ENCODE peak calls at places on chromosomes 13 and 19, in four cellular contexts. J is endothelial cell of umbilical vein, Q is IMR-90, L is K562. Z is an unnamed sample. For H3K9me1, the result is how much of the 10 kb centered on the place peaks cover.

GRCh38 chr13:79451500-79451962 is 29.4 kb upstream of the NDFIP2 start:
- DNase-seq in J (peak), Q (peak), L (peak), Z (no peak)

GRCh38 chr13:79395881-79396280 is 10.2 kb downstream of the RBM26 start:
- DNase-seq in J (no peak), Q (no peak), L (no peak), Z (no peak)

GRCh38 chr19:35712529-35712909 is 5.3 kb upstream of the KMT2B start:
- DNase-seq in J (no peak), Q (no peak), L (no peak), Z (no peak)

GRCh38 chr13:36685912-36686311 is 12.1 kb downstream of the SERTM1 start:
- DNase-seq in J (no peak), Q (peak), L (no peak), Z (no peak)

GRCh38 chr13:26660185-26660584 is 100.4 kb downstream of the GPR12 start:
- DNase-seq in J (no peak), Q (no peak), L (no peak), Z (no peak)

GRCh38 chr13:35818577-35819165 is 312.5 kb downstream of the DCLK1 start:
- DNase-seq in J (peak), Q (peak), L (peak), Z (no peak)

GRCh38 chr13:109309625-109310363 is 476.6 kb downstream of the IRS2 start:
- DNase-seq in J (no peak), Q (no peak), L (no peak), Z (no peak)

GRCh38 chr19:31185261-31185660 is 164.0 kb downstream of the TSHZ3 start:
- DNase-seq in J (no peak), Q (no peak), L (no peak), Z (no peak)

GRCh38 chr19:392375-392970 is 16.5 kb downstream of the C2CD4C start:
- DNase-seq in J (no peak), Q (no peak), L (no peak), Z (no peak)

GRCh38 chr13:43122706-43123268 is 99.4 kb downstream of the DNAJC15 start:
- DNase-seq in J (no peak), Q (no peak), L (no peak), Z (no peak)

GRCh38 chr19:43847246-43847645 is 20.1 kb downstream of the ZNF283 start:
- DNase-seq in J (no peak), Q (no peak), L (no peak), Z (no peak)

GRCh38 chr19:35540356-35540927 is 5.0 kb upstream of the TMEM147 start:
- DNase-seq in J (no peak), Q (no peak), L (no peak), Z (no peak)

GRCh38 chr13:102933076-102933922 is 87.5 kb downstream of the ERCC5 start:
- DNase-seq in J (no peak), Q (no peak), L (no peak), Z (no peak)

GRCh38 chr19:17125728-17126677 is 50.4 kb downstream of the MYO9B start:
- DNase-seq in J (no peak), Q (peak), L (no peak), Z (no peak)

GRCh38 chr19:38634757-38635482 is 12.5 kb upstream of the ACTN4 start:
- DNase-seq in J (peak), Q (peak), L (peak), Z (no peak)

GRCh38 chr13:61727714-61728275 is 312.1 kb upstream of the PCDH20 start:
- DNase-seq in J (no peak), Q (no peak), L (no peak), Z (no peak)

GRCh38 chr13:21219044-21219381 is 42.6 kb downstream of the MRPL57 start:
- DNase-seq in J (no peak), Q (no peak), L (no peak), Z (no peak)

GRCh38 chr13:75771818-75772217 is 135.7 kb downstream of the LMO7 start:
- DNase-seq in J (peak), Q (peak), L (no peak), Z (peak)

GRCh38 chr13:30020726-30021312 is 170.4 kb upstream of the UBL3 start:
- DNase-seq in J (no peak), Q (peak), L (no peak), Z (peak)

GRCh38 chr19:8641908-8642547 is 11.6 kb downstream of the NFILZ start:
- DNase-seq in J (peak), Q (peak), L (peak), Z (no peak)

GRCh38 chr13:20190481-20191310 is 2.0 kb downstream of the GJB2 start:
- DNase-seq in J (no peak), Q (peak), L (no peak), Z (peak)

GRCh38 chr13:44373601-44374347 is at the start of gene SERP2:
- DNase-seq in J (no peak), Q (no peak), L (no peak), Z (no peak)

DNA sequence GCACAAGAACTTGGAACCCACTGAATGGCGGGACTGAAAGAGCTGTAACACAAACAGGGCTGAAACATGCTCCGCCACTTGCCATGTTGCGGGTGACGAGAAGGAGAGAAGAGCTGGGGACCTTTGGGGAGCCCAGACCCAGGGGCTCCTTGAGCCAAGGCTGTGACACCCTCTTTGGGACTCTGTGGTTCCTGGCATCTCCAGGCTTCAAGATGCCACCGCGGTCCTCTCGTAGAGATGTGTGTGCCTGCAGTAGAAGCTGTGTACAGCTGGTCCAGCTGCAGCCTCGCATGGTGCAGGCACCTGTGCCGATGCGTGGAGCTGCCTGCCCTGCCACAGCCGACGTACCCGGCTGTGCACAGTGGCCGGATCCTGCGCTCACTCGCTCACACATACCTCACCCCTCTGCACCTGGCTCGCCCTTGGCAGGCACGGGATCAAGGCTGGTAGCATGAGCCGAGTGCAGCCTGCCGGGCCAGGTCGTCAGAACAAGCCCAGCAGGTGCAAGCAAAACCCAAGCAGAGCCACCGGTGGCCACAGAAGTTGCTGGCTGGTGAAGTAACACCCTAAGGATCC is 1385.8 kb downstream of the PCDH9 start:
- DNase-seq in J (no peak), Q (no peak), L (no peak), Z (no peak)
- H3K9me1 ChIP-seq in J (under half), Q (under half), L (under half), Z (under half)

DNA sequence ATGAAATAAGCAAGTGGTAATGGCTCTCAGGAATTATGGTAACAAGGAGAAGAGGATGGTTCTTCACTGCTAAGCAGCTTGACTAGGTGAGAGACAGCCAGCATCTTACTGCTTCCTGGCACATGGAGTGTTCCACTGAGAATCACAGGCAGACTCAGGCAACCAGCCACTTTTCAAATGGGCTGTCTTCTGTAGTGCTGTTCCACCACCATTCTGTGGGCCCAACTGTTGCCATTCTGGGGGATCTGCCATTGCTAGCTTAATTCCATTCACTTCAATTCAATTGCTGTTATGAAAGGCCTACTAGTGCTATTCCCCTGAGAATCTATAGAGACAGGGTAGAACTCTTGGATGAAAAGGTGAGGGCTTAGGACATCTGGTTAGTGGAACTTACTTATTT is 341.9 kb downstream of the KCNRG start:
- DNase-seq in J (no peak), Q (no peak), L (no peak), Z (no peak)
- H3K4me2 ChIP-seq in J (no peak), Q (peak), L (no peak), Z (no peak)

DNA sequence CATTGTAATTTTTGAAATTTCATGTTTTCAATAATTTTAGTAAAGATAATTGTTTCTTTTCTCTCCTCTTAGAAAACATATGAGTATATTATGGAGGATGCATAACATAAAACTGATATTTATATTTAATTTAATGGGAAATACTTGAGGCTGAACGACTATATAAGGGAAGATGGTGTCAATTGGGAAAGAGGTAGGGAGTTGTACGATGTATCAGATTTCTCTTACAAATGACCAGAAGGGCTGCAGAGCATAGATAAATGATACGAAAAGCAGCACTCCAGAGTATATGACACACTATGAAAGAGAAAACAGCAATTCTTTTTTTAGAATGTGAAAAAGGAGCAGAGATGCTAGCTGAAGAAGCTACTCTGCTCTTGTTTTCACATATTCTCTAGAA is 1308.0 kb upstream of the MIR17HG start:
- DNase-seq in J (no peak), Q (no peak), L (no peak), Z (no peak)
- H3K9me1 ChIP-seq in J (under half), Q (under half), L (under half), Z (under half)

DNA sequence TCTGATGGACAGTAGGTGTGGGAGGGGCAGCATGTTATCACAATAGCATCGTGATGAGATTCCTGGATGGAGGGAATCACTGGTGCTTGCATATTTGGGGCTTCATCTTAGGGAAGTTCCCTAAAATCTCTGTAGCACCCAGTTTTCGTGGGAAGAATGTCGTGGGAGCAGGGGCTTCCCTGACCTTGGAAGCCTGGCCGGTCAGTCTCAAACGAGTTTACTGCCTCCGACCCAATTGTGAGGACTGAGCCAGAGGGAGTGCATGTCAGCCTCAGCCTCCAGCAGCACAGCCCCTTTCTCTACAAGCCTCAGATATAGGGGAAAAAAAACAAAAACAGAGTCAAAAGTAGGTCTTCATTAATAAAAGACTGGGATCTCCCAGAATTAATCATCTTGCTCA is 32.2 kb downstream of the COL4A2 start:
- DNase-seq in J (no peak), Q (no peak), L (no peak), Z (no peak)
- H3K4me2 ChIP-seq in J (no peak), Q (peak), L (no peak), Z (no peak)

GRCh38 chr13:38965281-38965680 is 25.4 kb downstream of the STOML3 start:
- DNase-seq in J (no peak), Q (no peak), L (no peak), Z (no peak)

GRCh38 chr13:38969187-38969586 is 21.4 kb downstream of the STOML3 start:
- DNase-seq in J (no peak), Q (no peak), L (no peak), Z (no peak)

GRCh38 chr13:38967446-38967845 is 23.2 kb downstream of the STOML3 start:
- DNase-seq in J (no peak), Q (no peak), L (no peak), Z (no peak)

GRCh38 chr13:38970380-38971051 is 20.1 kb downstream of the STOML3 start:
- DNase-seq in J (no peak), Q (no peak), L (no peak), Z (no peak)
- H3K9me1 ChIP-seq in J (under half), Q (under half), L (under half), Z (under half)

GRCh38 chr19:50384685-50385535 is 763 bp downstream of the POLD1 start:
- DNase-seq in J (no peak), Q (peak), L (peak), Z (no peak)

GRCh38 chr19:50383852-50384684 is at the start of gene POLD1:
- DNase-seq in J (peak), Q (peak), L (peak), Z (peak)

GRCh38 chr19:50381881-50382729 is 2.0 kb upstream of the POLD1 start:
- DNase-seq in J (no peak), Q (no peak), L (peak), Z (no peak)

GRCh38 chr19:50380767-50381166 is 3.4 kb upstream of the POLD1 start:
- DNase-seq in J (no peak), Q (no peak), L (peak), Z (no peak)

GRCh38 chr19:50383307-50383851 is 768 bp upstream of the POLD1 start:
- DNase-seq in J (peak), Q (no peak), L (no peak), Z (no peak)
- H3K4me2 ChIP-seq in J (peak), Q (peak), L (peak), Z (peak)

GRCh38 chr13:99894105-99894504 is 77.5 kb downstream of the ZIC5 start:
- DNase-seq in J (no peak), Q (no peak), L (no peak), Z (no peak)
- H3K9me1 ChIP-seq in J (under half), Q (under half), L (under half), Z (under half)

GRCh38 chr13:19153782-19154450 is 27.7 kb downstream of the TUBA3C start:
- DNase-seq in J (no peak), Q (no peak), L (peak), Z (no peak)
- H3K4me2 ChIP-seq in J (no peak), Q (no peak), L (no peak), Z (no peak)

DNA sequence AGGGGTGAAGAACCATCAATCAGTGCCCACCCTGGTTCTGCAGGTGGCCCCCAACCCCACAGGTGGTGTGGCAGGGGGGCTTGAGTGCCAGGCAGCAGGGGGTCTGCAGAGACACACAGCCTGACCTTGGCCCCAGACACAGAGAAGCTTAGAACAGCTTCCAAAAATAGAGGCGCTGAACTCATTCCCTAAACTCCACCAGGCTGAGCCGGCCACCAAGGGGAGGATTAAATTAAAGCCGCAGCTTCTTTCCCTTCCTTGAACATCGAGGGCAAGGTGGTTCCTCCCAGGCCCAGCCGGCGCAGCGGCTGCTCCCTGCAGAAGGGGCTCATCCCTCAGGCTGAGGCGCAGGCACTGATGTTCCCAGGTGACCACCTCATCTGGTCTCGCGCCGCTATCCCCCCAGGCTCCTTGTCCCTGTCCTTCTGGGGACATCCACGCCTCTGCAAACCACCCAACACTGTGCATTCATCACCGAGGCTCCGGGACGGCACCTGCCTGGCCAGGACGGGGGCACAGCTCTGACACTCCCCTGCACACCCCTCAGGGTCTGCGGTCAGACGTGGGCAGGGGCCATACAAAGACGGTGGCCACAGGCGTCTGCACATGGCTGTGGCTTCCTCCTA is 30.8 kb downstream of the LAMP1 start:
- DNase-seq in J (no peak), Q (no peak), L (no peak), Z (no peak)
- H3K9me1 ChIP-seq in J (under half), Q (under half), L (under half), Z (under half)